ENCODE peak calls at places on chromosomes 13 and 19, in eight cellular contexts. E is CD8-positive, alpha-beta T cell; M is lower lobe of right lung; T is IMR-90; G is cardiac muscle cell; Y is GM06990; O is psoas muscle; F is Jurkat, Clone E6-1. K is an unnamed sample.

GRCh38 chr13:43272866-43273265 is 249.5 kb downstream of the DNAJC15 start:
- DNase-seq in E (no peak), M (no peak), T (no peak), G (no peak), Y (no peak), O (no peak), F (peak; percentile 14), K (no peak)

GRCh38 chr19:18845961-18846360 is 14.2 kb downstream of the UPF1 start:
- DNase-seq in E (peak; percentile 7), M (no peak), T (no peak), G (no peak), Y (no peak), O (no peak), F (no peak), K (peak; percentile 50)

GRCh38 chr19:10769533-10770491 is 51.9 kb downstream of the DNM2 start:
- DNase-seq in E (peak; percentile 46), M (no peak), T (peak; percentile 26), G (peak; percentile 91), Y (no peak), O (peak; percentile 70), F (no peak), K (no peak)

GRCh38 chr19:43525836-43526771 is 897 bp downstream of the ETHE1 start:
- DNase-seq in E (no peak), M (peak; percentile 53), T (peak; percentile 9), G (peak; percentile 49), Y (no peak), O (no peak), F (no peak), K (no peak)

GRCh38 chr13:27680465-27680864 is 58.8 kb downstream of the POLR1D start:
- DNase-seq in E (no peak), M (no peak), T (no peak), G (no peak), Y (no peak), O (no peak), F (no peak), K (no peak)

GRCh38 chr19:3710265-3710812 is 2.2 kb downstream of the TJP3 start:
- DNase-seq in E (no peak), M (peak; percentile 96), T (peak; percentile 43), G (peak; percentile 40), Y (no peak), O (peak; percentile 62), F (no peak), K (peak; percentile 84)

GRCh38 chr19:19460761-19461265 is 54.5 kb downstream of the TSSK6 start:
- DNase-seq in E (peak; percentile 62), M (peak; percentile 76), T (peak; percentile 30), G (peak; percentile 57), Y (peak; percentile 71), O (peak; percentile 71), F (peak; percentile 37), K (no peak)

GRCh38 chr13:79056706-79057105 is 349.3 kb downstream of the RBM26 start:
- DNase-seq in E (no peak), M (no peak), T (no peak), G (no peak), Y (no peak), O (no peak), F (no peak), K (no peak)

GRCh38 chr19:870963-871401 is 11.5 kb downstream of the CFD start:
- DNase-seq in E (no peak), M (no peak), T (peak; percentile 32), G (no peak), Y (no peak), O (no peak), F (no peak), K (no peak)

GRCh38 chr13:86584301-86584700 is 785.1 kb upstream of the SLITRK6 start:
- DNase-seq in E (no peak), M (no peak), T (no peak), G (no peak), Y (no peak), O (no peak), F (no peak), K (no peak)

GRCh38 chr13:97136418-97136817 is 85.7 kb upstream of the MBNL2 start:
- DNase-seq in E (no peak), M (no peak), T (no peak), G (no peak), Y (no peak), O (no peak), F (no peak), K (no peak)

GRCh38 chr13:47175172-47175806 is 278.4 kb upstream of the HTR2A start:
- DNase-seq in E (no peak), M (no peak), T (peak; percentile 95), G (no peak), Y (no peak), O (no peak), F (peak; percentile 8), K (no peak)

GRCh38 chr13:50094615-50095293 is 79.5 kb downstream of the KCNRG start:
- DNase-seq in E (no peak), M (no peak), T (peak; percentile 29), G (no peak), Y (no peak), O (no peak), F (no peak), K (no peak)

DNA sequence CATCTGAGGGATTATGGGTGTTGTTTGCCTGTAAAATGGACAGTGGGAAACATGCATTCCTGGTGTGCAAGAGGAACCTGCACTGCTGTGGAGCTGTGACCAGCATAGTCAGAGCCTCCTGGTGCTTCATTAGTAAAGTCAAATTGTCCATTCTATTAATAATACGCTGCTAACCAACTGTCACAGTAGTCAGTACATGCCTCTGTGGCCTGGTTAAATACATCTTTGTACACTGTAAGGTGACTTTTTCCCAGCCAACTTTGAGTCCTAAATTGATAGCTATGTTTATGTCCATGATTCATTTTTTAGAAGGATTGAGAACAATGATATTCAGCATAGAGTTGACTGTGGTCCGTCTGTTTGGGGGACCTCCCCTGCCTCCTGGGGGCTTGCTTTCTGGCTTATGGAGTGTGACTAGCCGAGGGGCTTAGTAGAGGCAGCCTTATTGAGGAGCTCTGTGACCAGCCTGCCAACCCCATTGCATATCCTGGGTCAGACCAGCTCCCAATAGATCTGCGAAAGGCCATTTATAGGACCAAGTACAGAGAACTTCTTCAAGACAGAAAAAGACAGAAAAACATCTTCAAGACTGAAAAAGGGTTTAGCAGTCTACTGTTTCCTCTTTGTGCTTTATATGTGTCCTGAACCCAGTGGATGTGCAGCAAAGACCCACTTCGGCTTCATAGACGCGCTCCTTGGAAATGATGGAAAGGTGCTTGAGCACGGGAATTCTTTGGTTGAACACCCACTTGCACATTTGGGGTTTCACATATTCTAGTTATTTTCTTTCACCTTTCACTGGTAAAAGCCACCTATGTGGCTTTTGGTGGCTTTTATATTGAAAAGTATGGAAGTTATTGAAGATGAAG is 4.3 kb downstream of the GPR183 start:
- DNase-seq in E (no peak), M (no peak), T (no peak), G (no peak), Y (no peak), O (no peak), F (no peak), K (no peak)
- H3K4me3 ChIP-seq in E (no peak overlapping the region), M (no peak overlapping the region), T (no peak overlapping the region), G (no peak overlapping the region), Y (peak overlapping the region; percentile 60), O (no peak overlapping the region), F (no peak overlapping the region), K (no peak overlapping the region)

GRCh38 chr19:35742121-35742724 is at the start of gene IGFLR1:
- DNase-seq in E (peak; percentile 71), M (no peak), T (no peak), G (no peak), Y (peak; percentile 75), O (no peak), F (peak; percentile 60), K (no peak)
- H3K4me3 ChIP-seq in E (peak within 1 kb of the TSS; percentile 80), M (peak within 1 kb of the TSS; percentile 64), T (no peak within 1 kb of the TSS), G (peak within 1 kb of the TSS; percentile 45), Y (peak within 1 kb of the TSS; percentile 74), O (peak within 1 kb of the TSS; percentile 71), F (peak within 1 kb of the TSS; percentile 69), K (no peak within 1 kb of the TSS)

DNA sequence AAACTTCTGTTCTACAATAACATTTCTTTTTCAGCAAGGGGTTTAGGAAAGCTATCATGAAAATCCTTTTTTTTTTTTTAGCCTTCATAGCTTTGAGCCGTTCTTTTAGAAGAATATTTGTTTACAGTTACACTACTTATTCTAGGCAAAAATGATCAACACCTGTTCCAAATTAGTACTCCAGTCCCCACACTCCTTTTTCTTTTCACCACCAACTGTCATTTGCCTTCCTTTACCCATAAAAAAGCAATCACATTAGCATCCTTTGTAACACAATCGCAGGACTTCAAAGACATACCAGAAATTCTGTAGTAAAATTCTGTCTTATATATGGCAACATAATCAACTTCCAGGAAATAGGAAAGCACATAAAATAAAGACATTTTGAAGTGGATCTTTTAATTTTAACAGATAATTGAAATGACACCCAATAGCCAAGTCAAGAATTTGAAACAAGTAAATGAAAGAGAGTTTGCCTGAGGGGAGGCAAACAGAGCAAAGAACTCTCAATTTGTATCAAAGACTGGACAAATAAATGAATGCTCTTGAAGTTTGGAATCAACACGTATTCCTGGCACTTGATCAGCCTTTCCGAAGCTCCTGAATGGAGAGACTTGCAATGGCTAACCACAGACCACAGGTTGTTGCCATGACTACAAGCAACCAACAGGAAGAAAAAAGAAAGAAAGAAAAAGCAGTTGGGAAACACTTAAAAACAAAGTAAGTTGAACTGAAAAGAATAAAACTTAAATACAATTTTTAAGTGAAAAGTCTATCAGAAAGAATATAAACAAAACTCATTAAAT is 206.8 kb downstream of the PCDH9 start:
- DNase-seq in E (no peak), M (no peak), T (peak; percentile 82), G (no peak), Y (no peak), O (no peak), F (peak; percentile 89), K (no peak)
- H3K4me3 ChIP-seq in E (no peak overlapping the region), M (no peak overlapping the region), T (no peak overlapping the region), G (no peak overlapping the region), Y (no peak overlapping the region), O (no peak overlapping the region), F (peak overlapping the region; percentile 33), K (no peak overlapping the region)

GRCh38 chr19:2170987-2171348 is 7.2 kb downstream of the DOT1L start:
- DNase-seq in E (no peak), M (no peak), T (no peak), G (no peak), Y (no peak), O (no peak), F (no peak), K (no peak)

GRCh38 chr19:2170219-2170618 is 6.5 kb downstream of the DOT1L start:
- DNase-seq in E (no peak), M (no peak), T (no peak), G (no peak), Y (no peak), O (no peak), F (no peak), K (no peak)

GRCh38 chr19:2167896-2168618 is 4.3 kb downstream of the DOT1L start:
- DNase-seq in E (no peak), M (peak; percentile 84), T (peak; percentile 44), G (peak; percentile 61), Y (peak; percentile 80), O (peak; percentile 79), F (no peak), K (no peak)

GRCh38 chr19:2166741-2167738 is 3.3 kb downstream of the DOT1L start:
- DNase-seq in E (no peak), M (peak; percentile 92), T (peak; percentile 67), G (no peak), Y (no peak), O (peak; percentile 90), F (no peak), K (no peak)

GRCh38 chr19:2168619-2169424 is 5.1 kb downstream of the DOT1L start:
- DNase-seq in E (peak; percentile 41), M (peak; percentile 98), T (peak; percentile 99), G (peak; percentile 88), Y (peak; percentile 93), O (peak; percentile 99), F (no peak), K (peak; percentile 95)
- H3K4me3 ChIP-seq in E (no peak overlapping the region), M (peak overlapping the region; percentile 41), T (no peak overlapping the region), G (no peak overlapping the region), Y (peak overlapping the region; percentile 35), O (peak overlapping the region; percentile 39), F (no peak overlapping the region), K (no peak overlapping the region)

GRCh38 chr19:35801828-35802227 is 10.8 kb downstream of the PRODH2 start:
- DNase-seq in E (no peak), M (no peak), T (no peak), G (no peak), Y (no peak), O (no peak), F (no peak), K (no peak)
- H3K4me3 ChIP-seq in E (no peak overlapping the region), M (no peak overlapping the region), T (no peak overlapping the region), G (no peak overlapping the region), Y (no peak overlapping the region), O (no peak overlapping the region), F (no peak overlapping the region), K (no peak overlapping the region)

K was measured in RWPE2.